ENCODE peak calls at places on chromosomes 11 and 22, in five cellular contexts. R is HCT116, M is lung, W is AG04450, C is BJ. X is an unnamed sample.

GRCh38 chr22:31951201-31952093 is 7.1 kb downstream of the YWHAH start:
- DNase-seq in R (no peak), M (no peak), W (no peak), C (no peak), X (no peak)

GRCh38 chr22:50199251-50199721 is 1.5 kb upstream of the SELENOO start:
- DNase-seq in R (no peak), M (no peak), W (no peak), C (no peak), X (no peak)

GRCh38 chr11:117978982-117979381 is 7.2 kb upstream of the IL10RA start:
- DNase-seq in R (no peak), M (peak), W (no peak), C (no peak), X (peak)

GRCh38 chr22:40803292-40803691 is 15.9 kb downstream of the SLC25A17 start:
- DNase-seq in R (no peak), M (no peak), W (no peak), C (no peak), X (no peak)

GRCh38 chr11:10118830-10119229 is 175.2 kb downstream of the SBF2 start:
- DNase-seq in R (no peak), M (no peak), W (no peak), C (no peak), X (no peak)

GRCh38 chr11:118536726-118537125 is 5.7 kb downstream of the TMEM25 start:
- DNase-seq in R (no peak), M (no peak), W (no peak), C (no peak), X (no peak)

GRCh38 chr22:44244265-44244822 is 63.6 kb downstream of the PARVG start:
- DNase-seq in R (no peak), M (peak), W (no peak), C (no peak), X (no peak)

GRCh38 chr11:303359-303758 is 4.0 kb upstream of the IFITM5 start:
- DNase-seq in R (no peak), M (no peak), W (no peak), C (no peak), X (no peak)

GRCh38 chr11:76783901-76784813 is 1.0 kb downstream of the TSKU start:
- DNase-seq in R (peak), M (no peak), W (no peak), C (no peak), X (peak)

GRCh38 chr11:110199184-110199981 is 97.0 kb downstream of the RDX start:
- DNase-seq in R (no peak), M (peak), W (no peak), C (no peak), X (no peak)

GRCh38 chr11:102306817-102307814 is 10.2 kb upstream of the BIRC3 start:
- DNase-seq in R (no peak), M (no peak), W (no peak), C (no peak), X (no peak)

GRCh38 chr11:19093976-19094375 is 23.0 kb upstream of the ZDHHC13 start:
- DNase-seq in R (no peak), M (no peak), W (no peak), C (no peak), X (no peak)

GRCh38 chr22:17258015-17258827 is 39.0 kb upstream of the ADA2 start:
- DNase-seq in R (no peak), M (peak), W (no peak), C (no peak), X (peak)

GRCh38 chr11:68707527-68707926 is 23.2 kb downstream of the GAL start:
- DNase-seq in R (no peak), M (no peak), W (no peak), C (no peak), X (no peak)

GRCh38 chr22:25822344-25822743 is 80.4 kb downstream of the MYO18B start:
- DNase-seq in R (no peak), M (no peak), W (no peak), C (no peak), X (no peak)

GRCh38 chr22:39713799-39714290 is 143.3 kb downstream of the CACNA1I start:
- DNase-seq in R (no peak), M (no peak), W (no peak), C (no peak), X (no peak)

GRCh38 chr11:101584651-101585050 is 844 bp upstream of the TRPC6 start:
- DNase-seq in R (no peak), M (no peak), W (no peak), C (no peak), X (peak)

GRCh38 chr11:44028401-44028800 is 19.4 kb upstream of the ACCSL start:
- DNase-seq in R (no peak), M (no peak), W (no peak), C (no peak), X (no peak)

DNA sequence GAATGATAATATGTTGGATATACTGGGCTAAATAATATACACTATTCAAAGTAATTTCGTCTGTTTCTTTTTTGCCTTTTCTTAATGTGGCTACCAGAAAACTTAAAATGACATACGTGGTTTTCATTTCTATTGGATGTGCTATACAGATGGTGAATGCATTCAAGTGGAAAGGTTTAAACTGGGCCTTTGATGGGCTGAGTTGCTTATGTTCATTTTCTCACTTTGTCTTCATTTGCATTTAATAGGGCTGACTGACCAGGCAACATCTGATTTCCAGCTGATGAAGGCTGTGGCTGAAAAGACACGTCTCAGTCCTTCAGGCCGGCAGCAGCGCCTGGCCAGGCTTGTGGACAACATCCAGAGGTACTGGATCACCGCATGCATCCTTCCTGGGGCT is 27.9 kb downstream of the PIWIL4 start:
- DNase-seq in R (no peak), M (no peak), W (no peak), C (no peak), X (no peak)
- H3K4me3 ChIP-seq in R (no peak), M (no peak), W (no peak), C (no peak), X (no peak)

GRCh38 chr22:21047035-21047661 is 1.4 kb downstream of the LRRC74B start:
- DNase-seq in R (no peak), M (no peak), W (no peak), C (no peak), X (no peak)
- H3K4me3 ChIP-seq in R (no peak), M (no peak), W (no peak), C (no peak), X (no peak)

GRCh38 chr11:12636871-12637410 is 37.3 kb upstream of the TEAD1 start:
- DNase-seq in R (no peak), M (no peak), W (no peak), C (no peak), X (no peak)
- H3K4me3 ChIP-seq in R (no peak), M (no peak), W (no peak), C (no peak), X (no peak)

DNA sequence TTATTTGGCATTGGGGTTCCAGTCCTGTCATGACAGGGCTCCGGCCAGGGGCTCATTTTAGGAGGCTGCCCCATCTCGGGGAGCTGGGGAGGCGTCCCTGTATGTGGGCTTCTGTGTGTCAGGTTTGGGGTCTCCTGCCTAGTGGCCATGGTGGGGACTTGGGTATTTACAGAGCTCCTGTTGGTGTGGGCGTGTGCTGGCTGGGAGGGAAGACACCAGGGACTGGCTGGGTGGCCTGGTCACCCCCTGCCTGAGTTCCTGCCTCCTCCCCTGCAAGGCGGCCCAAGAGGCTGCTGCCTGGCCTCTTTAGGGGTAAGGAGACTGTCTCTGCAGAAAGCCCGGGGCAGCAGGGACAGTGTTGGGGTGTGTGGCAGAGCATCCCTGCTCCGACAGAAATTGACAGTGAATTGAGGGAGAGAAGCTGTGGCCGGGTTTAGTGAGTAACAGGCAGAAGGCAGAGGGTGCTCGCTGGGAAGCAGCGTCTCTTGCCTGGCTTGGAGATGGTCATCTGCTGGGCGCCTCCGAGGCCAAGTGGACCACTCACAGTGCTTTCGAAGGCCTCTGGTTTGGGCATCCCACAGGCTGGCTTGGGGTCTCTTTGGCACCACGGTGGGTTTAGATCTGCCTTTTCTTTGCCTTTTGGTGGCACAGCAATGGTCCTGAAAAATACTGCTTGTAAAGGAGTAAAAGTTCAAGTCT is 40.3 kb upstream of the GRAMD4 start:
- DNase-seq in R (no peak), M (no peak), W (no peak), C (no peak), X (peak)
- H3K4me3 ChIP-seq in R (no peak), M (no peak), W (no peak), C (no peak), X (no peak)

GRCh38 chr11:115220881-115221280 is 283.3 kb downstream of the CADM1 start:
- DNase-seq in R (no peak), M (no peak), W (no peak), C (no peak), X (no peak)

GRCh38 chr11:115222218-115222862 is 281.9 kb downstream of the CADM1 start:
- DNase-seq in R (no peak), M (no peak), W (peak), C (peak), X (no peak)

GRCh38 chr11:115221461-115222069 is 282.6 kb downstream of the CADM1 start:
- DNase-seq in R (no peak), M (no peak), W (no peak), C (no peak), X (no peak)

GRCh38 chr11:115220423-115220822 is 283.8 kb downstream of the CADM1 start:
- DNase-seq in R (no peak), M (no peak), W (no peak), C (no peak), X (no peak)

DNA sequence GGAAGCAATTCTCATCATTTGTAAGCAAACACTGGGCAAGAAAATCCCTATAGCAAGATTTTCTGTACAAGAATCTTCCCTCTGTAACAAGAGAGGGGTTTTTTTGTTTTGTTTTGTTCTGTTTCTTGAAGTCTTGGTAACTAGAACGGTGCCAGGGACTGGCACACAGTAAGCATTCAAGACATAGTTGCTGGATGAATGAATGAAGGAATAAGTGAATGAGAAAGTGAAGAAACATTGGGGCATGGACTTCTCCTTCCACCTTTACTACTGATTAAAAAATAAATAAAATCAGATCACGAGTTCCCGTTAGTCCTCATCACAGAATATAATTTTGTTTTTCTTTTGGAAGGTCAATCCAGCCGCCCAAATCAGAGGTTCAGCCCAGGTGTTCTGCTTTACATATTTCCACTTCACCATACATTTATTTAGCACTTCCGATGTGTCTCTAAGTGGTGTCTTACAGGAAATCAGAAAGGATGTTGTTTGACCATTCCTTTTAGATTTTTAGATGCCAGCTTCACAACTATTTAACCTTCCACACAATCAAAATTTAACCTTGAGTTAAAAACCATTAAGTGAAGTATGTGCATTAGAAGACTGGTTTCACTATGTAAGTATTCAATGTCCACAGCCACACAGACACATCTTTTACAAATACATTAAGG is 281.2 kb downstream of the CADM1 start:
- DNase-seq in R (no peak), M (no peak), W (no peak), C (no peak), X (no peak)
- H3K4me3 ChIP-seq in R (no peak), M (no peak), W (no peak), C (no peak), X (no peak)

DNA sequence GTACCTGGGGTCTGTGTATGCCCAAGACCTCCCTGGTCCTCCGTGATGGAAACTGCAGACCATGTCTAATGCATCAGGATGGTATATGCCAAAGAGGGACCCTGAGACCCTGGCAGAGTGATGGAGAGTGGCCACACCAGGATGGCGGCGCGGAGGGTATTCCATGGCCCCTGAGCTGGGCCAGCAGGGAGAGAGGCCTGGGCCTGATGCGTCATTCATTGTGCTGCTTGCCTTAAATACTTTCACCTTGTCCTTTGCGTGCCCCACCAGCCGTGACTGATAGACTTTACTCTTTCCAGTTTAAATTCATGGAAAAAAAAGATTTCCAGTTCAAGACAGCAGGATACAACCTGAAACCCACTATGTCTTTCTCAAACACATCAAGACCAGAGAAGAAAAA is 5.6 kb upstream of the NDUFV1 start:
- DNase-seq in R (no peak), M (no peak), W (no peak), C (no peak), X (no peak)
- H3K4me3 ChIP-seq in R (no peak), M (no peak), W (no peak), C (no peak), X (no peak)

GRCh38 chr22:28379075-28379806 is 300.4 kb downstream of the TTC28 start:
- DNase-seq in R (no peak), M (no peak), W (no peak), C (no peak), X (no peak)

GRCh38 chr22:28375761-28376534 is 303.7 kb downstream of the TTC28 start:
- DNase-seq in R (no peak), M (no peak), W (no peak), C (no peak), X (no peak)

DNA sequence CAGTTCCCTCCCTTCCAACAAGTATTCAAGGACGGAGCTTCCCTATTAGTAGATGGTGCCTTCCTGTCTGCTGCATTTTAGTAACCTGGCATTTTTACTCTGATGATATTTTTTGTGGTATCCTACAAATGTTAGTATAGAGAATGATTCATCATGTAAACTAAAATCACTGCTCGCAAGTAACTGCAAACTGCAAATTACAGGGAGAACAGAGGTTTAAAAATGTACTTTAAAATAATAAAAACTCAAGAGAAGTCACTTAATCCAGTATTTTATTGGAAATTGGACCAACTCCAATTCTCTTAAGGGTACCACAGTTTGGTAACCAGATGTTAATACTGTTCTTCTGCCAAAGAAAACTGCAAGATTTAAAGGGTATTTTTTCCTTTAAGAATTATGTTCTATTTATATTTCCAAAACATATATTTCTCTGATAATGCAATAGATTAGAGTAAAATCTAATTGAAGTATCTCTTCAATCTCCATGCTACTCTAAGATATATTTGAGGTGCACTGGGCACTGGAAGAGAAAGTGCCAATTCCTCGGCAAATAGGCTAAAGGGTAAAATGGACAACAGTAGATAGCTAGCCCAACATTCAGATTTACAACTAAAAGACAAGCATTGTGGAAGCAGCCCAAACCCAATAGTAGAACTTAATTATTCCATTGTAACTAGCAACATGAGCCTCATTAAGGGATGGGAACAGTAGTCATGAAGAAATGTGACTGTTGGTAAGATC is 298.0 kb downstream of the TTC28 start:
- DNase-seq in R (no peak), M (no peak), W (peak), C (peak), X (no peak)
- H3K4me3 ChIP-seq in R (no peak), M (no peak), W (no peak), C (no peak), X (no peak)

GRCh38 chr11:6746626-6747025 is 25.1 kb downstream of the OR2AG2 start:
- DNase-seq in R (no peak), M (no peak), W (no peak), C (no peak), X (no peak)
- H3K4me3 ChIP-seq in R (no peak), M (peak), W (no peak), C (no peak), X (no peak)

X was measured in thyroid gland.